ENCODE peak calls at places on chromosomes 4 and X, in eight cellular contexts. H, Q, O, G, V, P, D and Z are unnamed samples.

GRCh38 chr4:94400191-94400590 is 51.6 kb upstream of the PDLIM5 start:
- DNase-seq in H (no peak), Q (no peak), O (no peak), G (no peak), V (no peak), P (no peak), D (no peak), Z (no peak)

GRCh38 chr4:19993222-19993621 is 258.5 kb upstream of the SLIT2 start:
- DNase-seq in H (peak), Q (no peak), O (no peak), G (no peak), V (no peak), P (no peak), D (no peak), Z (no peak)

GRCh38 chrX:155246748-155247147 is 17.5 kb downstream of the RAB39B start:
- DNase-seq in H (no peak), Q (no peak), O (no peak), G (no peak), V (no peak), P (no peak), D (no peak), Z (no peak)

GRCh38 chrX:81263067-81263466 is 61.2 kb downstream of the SH3BGRL start:
- DNase-seq in H (no peak), Q (no peak), O (no peak), G (no peak), V (no peak), P (no peak), D (no peak), Z (no peak)

GRCh38 chr4:16032871-16033505 is 50.8 kb downstream of the PROM1 start:
- DNase-seq in H (no peak), Q (no peak), O (no peak), G (no peak), V (no peak), P (no peak), D (no peak), Z (no peak)

GRCh38 chr4:37453004-37453360 is 208.4 kb downstream of the NWD2 start:
- DNase-seq in H (peak), Q (peak), O (peak), G (peak), V (peak), P (peak), D (no peak), Z (peak)

GRCh38 chr4:1855334-1856070 is 454 bp downstream of the LETM1 start:
- DNase-seq in H (no peak), Q (no peak), O (no peak), G (no peak), V (no peak), P (no peak), D (no peak), Z (no peak)

GRCh38 chr4:3249681-3250437 is 900 bp downstream of the MSANTD1 start:
- DNase-seq in H (no peak), Q (no peak), O (no peak), G (no peak), V (no peak), P (no peak), D (no peak), Z (no peak)

GRCh38 chrX:15336023-15336413 is 695 bp upstream of the PIGA start:
- DNase-seq in H (peak), Q (no peak), O (no peak), G (peak), V (no peak), P (no peak), D (no peak), Z (no peak)

GRCh38 chrX:47172971-47173792 is 20.4 kb upstream of the UBA1 start:
- DNase-seq in H (no peak), Q (no peak), O (no peak), G (no peak), V (no peak), P (no peak), D (peak), Z (no peak)

GRCh38 chrX:41868392-41868977 is 54.9 kb downstream of the CASK start:
- DNase-seq in H (no peak), Q (no peak), O (no peak), G (no peak), V (no peak), P (no peak), D (no peak), Z (no peak)

GRCh38 chrX:102339312-102340298 is 92.6 kb downstream of the NXF2 start:
- DNase-seq in H (no peak), Q (no peak), O (no peak), G (no peak), V (no peak), P (no peak), D (peak), Z (no peak)

GRCh38 chr4:11471613-11472012 is 42.9 kb upstream of the HS3ST1 start:
- DNase-seq in H (no peak), Q (peak), O (no peak), G (no peak), V (no peak), P (no peak), D (no peak), Z (no peak)

GRCh38 chr4:98921292-98921691 is 7.6 kb downstream of the EIF4E start:
- DNase-seq in H (no peak), Q (no peak), O (no peak), G (no peak), V (no peak), P (no peak), D (no peak), Z (no peak)

GRCh38 chr4:166501941-166502382 is 628.9 kb downstream of the TLL1 start:
- DNase-seq in H (no peak), Q (peak), O (peak), G (peak), V (no peak), P (no peak), D (no peak), Z (no peak)

GRCh38 chrX:50100188-50100587 is 100.6 kb downstream of the AKAP4 start:
- DNase-seq in H (no peak), Q (no peak), O (no peak), G (peak), V (no peak), P (no peak), D (no peak), Z (no peak)

GRCh38 chr4:173346074-173346473 is 11.9 kb upstream of the HMGB2 start:
- DNase-seq in H (peak), Q (no peak), O (no peak), G (no peak), V (no peak), P (no peak), D (no peak), Z (no peak)

GRCh38 chr4:145870155-145871020 is 68.2 kb downstream of the ZNF827 start:
- DNase-seq in H (no peak), Q (no peak), O (no peak), G (no peak), V (no peak), P (no peak), D (no peak), Z (no peak)

GRCh38 chr4:145888393-145888792 is 50.2 kb downstream of the ZNF827 start:
- DNase-seq in H (no peak), Q (no peak), O (no peak), G (no peak), V (no peak), P (no peak), D (no peak), Z (no peak)

GRCh38 chr4:147984065-147984777 is 252.3 kb downstream of the ARHGAP10 start:
- DNase-seq in H (peak), Q (peak), O (peak), G (no peak), V (no peak), P (no peak), D (no peak), Z (peak)

GRCh38 chrX:23341452-23341851 is 6.8 kb downstream of the PTCHD1 start:
- DNase-seq in H (no peak), Q (no peak), O (no peak), G (no peak), V (no peak), P (no peak), D (no peak), Z (no peak)

GRCh38 chrX:138745215-138745614 is 33.7 kb upstream of the FGF13 start:
- DNase-seq in H (peak), Q (peak), O (peak), G (peak), V (no peak), P (no peak), D (no peak), Z (no peak)

GRCh38 chr4:15778742-15779231 is 659 bp downstream of the CD38 start:
- DNase-seq in H (peak), Q (no peak), O (no peak), G (no peak), V (peak), P (no peak), D (no peak), Z (peak)

GRCh38 chr4:189124149-189124758 is 816.4 kb upstream of the FRG1 start:
- DNase-seq in H (peak), Q (peak), O (peak), G (peak), V (no peak), P (no peak), D (no peak), Z (peak)

GRCh38 chr4:1716065-1716945 is 4.2 kb upstream of the SLBP start:
- DNase-seq in H (no peak), Q (no peak), O (no peak), G (no peak), V (no peak), P (no peak), D (no peak), Z (no peak)

GRCh38 chrX:6729581-6729980 is 194.7 kb upstream of the VCX3A start:
- DNase-seq in H (no peak), Q (no peak), O (no peak), G (no peak), V (no peak), P (no peak), D (no peak), Z (no peak)

GRCh38 chr4:37651781-37652377 is 34.3 kb downstream of the RELL1 start:
- DNase-seq in H (no peak), Q (no peak), O (no peak), G (no peak), V (no peak), P (no peak), D (no peak), Z (no peak)

GRCh38 chr4:95415346-95415771 is 133.4 kb downstream of the UNC5C start:
- DNase-seq in H (no peak), Q (no peak), O (no peak), G (no peak), V (no peak), P (no peak), D (no peak), Z (no peak)

GRCh38 chr4:156970501-156971167 is 965 bp downstream of the PDGFC start:
- DNase-seq in H (peak), Q (no peak), O (peak), G (no peak), V (peak), P (no peak), D (peak), Z (peak)